ENCODE peak calls at places on chromosomes 12 and 14, in six cellular contexts. One of them, this sample, is unnamed.

GRCh38 chr12:46187023-46187422 is 81.8 kb downstream of the SLC38A1 start:
- DNase-seq in ovary: no peak
- DNase-seq in CD8-positive, alpha-beta T cell: no peak
- DNase-seq in cardiac fibroblast: peak
- DNase-seq in AG09309: peak
- DNase-seq in WTC11: no peak
- DNase-seq in this sample: no peak

GRCh38 chr14:55446127-55446736 is 5.8 kb upstream of the TBPL2 start:
- DNase-seq in ovary: peak
- DNase-seq in CD8-positive, alpha-beta T cell: peak
- DNase-seq in cardiac fibroblast: peak
- DNase-seq in AG09309: peak
- DNase-seq in WTC11: peak
- DNase-seq in this sample: no peak

GRCh38 chr12:93245543-93245942 is 132.2 kb upstream of the NUDT4 start:
- DNase-seq in ovary: no peak
- DNase-seq in CD8-positive, alpha-beta T cell: peak
- DNase-seq in cardiac fibroblast: no peak
- DNase-seq in AG09309: no peak
- DNase-seq in WTC11: no peak
- DNase-seq in this sample: no peak

GRCh38 chr12:89825591-89826449 is 117.2 kb upstream of the ATP2B1 start:
- DNase-seq in ovary: no peak
- DNase-seq in CD8-positive, alpha-beta T cell: no peak
- DNase-seq in cardiac fibroblast: peak
- DNase-seq in AG09309: no peak
- DNase-seq in WTC11: no peak
- DNase-seq in this sample: no peak

GRCh38 chr14:32366256-32366655 is 37.2 kb downstream of the AKAP6 start:
- DNase-seq in ovary: no peak
- DNase-seq in CD8-positive, alpha-beta T cell: no peak
- DNase-seq in cardiac fibroblast: peak
- DNase-seq in AG09309: no peak
- DNase-seq in WTC11: no peak
- DNase-seq in this sample: no peak

GRCh38 chr14:64914237-64914971 is at the start of gene CHURC1:
- DNase-seq in ovary: peak
- DNase-seq in CD8-positive, alpha-beta T cell: peak
- DNase-seq in cardiac fibroblast: peak
- DNase-seq in AG09309: peak
- DNase-seq in WTC11: peak
- DNase-seq in this sample: peak

GRCh38 chr14:89349196-89350008 is 67.6 kb downstream of the FOXN3 start:
- DNase-seq in ovary: peak
- DNase-seq in CD8-positive, alpha-beta T cell: no peak
- DNase-seq in cardiac fibroblast: peak
- DNase-seq in AG09309: no peak
- DNase-seq in WTC11: peak
- DNase-seq in this sample: no peak

GRCh38 chr12:52215587-52216031 is 17.4 kb upstream of the KRT7 start:
- DNase-seq in ovary: no peak
- DNase-seq in CD8-positive, alpha-beta T cell: no peak
- DNase-seq in cardiac fibroblast: no peak
- DNase-seq in AG09309: no peak
- DNase-seq in WTC11: no peak
- DNase-seq in this sample: no peak

GRCh38 chr14:42047421-42048045 is 440.9 kb downstream of the LRFN5 start:
- DNase-seq in ovary: no peak
- DNase-seq in CD8-positive, alpha-beta T cell: no peak
- DNase-seq in cardiac fibroblast: peak
- DNase-seq in AG09309: no peak
- DNase-seq in WTC11: no peak
- DNase-seq in this sample: no peak

GRCh38 chr14:103143535-103143934 is 20.3 kb downstream of the TNFAIP2 start:
- DNase-seq in ovary: no peak
- DNase-seq in CD8-positive, alpha-beta T cell: no peak
- DNase-seq in cardiac fibroblast: peak
- DNase-seq in AG09309: no peak
- DNase-seq in WTC11: no peak
- DNase-seq in this sample: no peak

GRCh38 chr12:53726342-53726741 is 910 bp downstream of the CALCOCO1 start:
- DNase-seq in ovary: no peak
- DNase-seq in CD8-positive, alpha-beta T cell: no peak
- DNase-seq in cardiac fibroblast: no peak
- DNase-seq in AG09309: no peak
- DNase-seq in WTC11: no peak
- DNase-seq in this sample: no peak

GRCh38 chr12:30145351-30146017 is 361.7 kb upstream of the TMTC1 start:
- DNase-seq in ovary: no peak
- DNase-seq in CD8-positive, alpha-beta T cell: no peak
- DNase-seq in cardiac fibroblast: no peak
- DNase-seq in AG09309: no peak
- DNase-seq in WTC11: no peak
- DNase-seq in this sample: no peak

GRCh38 chr12:108778053-108778452 is 46.7 kb upstream of the CORO1C start:
- DNase-seq in ovary: no peak
- DNase-seq in CD8-positive, alpha-beta T cell: no peak
- DNase-seq in cardiac fibroblast: no peak
- DNase-seq in AG09309: no peak
- DNase-seq in WTC11: no peak
- DNase-seq in this sample: no peak

GRCh38 chr12:118448341-118448740 is 72.0 kb downstream of the SUDS3 start:
- DNase-seq in ovary: no peak
- DNase-seq in CD8-positive, alpha-beta T cell: no peak
- DNase-seq in cardiac fibroblast: no peak
- DNase-seq in AG09309: no peak
- DNase-seq in WTC11: no peak
- DNase-seq in this sample: no peak

GRCh38 chr14:103028772-103029171 is 28.6 kb downstream of the CDC42BPB start:
- DNase-seq in ovary: no peak
- DNase-seq in CD8-positive, alpha-beta T cell: no peak
- DNase-seq in cardiac fibroblast: no peak
- DNase-seq in AG09309: no peak
- DNase-seq in WTC11: no peak
- DNase-seq in this sample: no peak

GRCh38 chr12:53495903-53496751 is 3.1 kb downstream of the MAP3K12 start:
- DNase-seq in ovary: peak
- DNase-seq in CD8-positive, alpha-beta T cell: no peak
- DNase-seq in cardiac fibroblast: peak
- DNase-seq in AG09309: no peak
- DNase-seq in WTC11: peak
- DNase-seq in this sample: no peak

GRCh38 chr12:90260136-90260535 is 551.5 kb upstream of the ATP2B1 start:
- DNase-seq in ovary: no peak
- DNase-seq in CD8-positive, alpha-beta T cell: no peak
- DNase-seq in cardiac fibroblast: no peak
- DNase-seq in AG09309: no peak
- DNase-seq in WTC11: no peak
- DNase-seq in this sample: no peak

GRCh38 chr14:91708795-91709194 is 23.1 kb downstream of the CATSPERB start:
- DNase-seq in ovary: no peak
- DNase-seq in CD8-positive, alpha-beta T cell: no peak
- DNase-seq in cardiac fibroblast: no peak
- DNase-seq in AG09309: no peak
- DNase-seq in WTC11: no peak
- DNase-seq in this sample: no peak
- TF ChIP-seq CTCF in ovary: no peak
- TF ChIP-seq CTCF in CD8-positive, alpha-beta T cell: no peak
- TF ChIP-seq CTCF in cardiac fibroblast: no peak
- TF ChIP-seq CTCF in AG09309: no peak
- TF ChIP-seq CTCF in WTC11: no peak
- TF ChIP-seq CTCF in this sample: no peak

DNA sequence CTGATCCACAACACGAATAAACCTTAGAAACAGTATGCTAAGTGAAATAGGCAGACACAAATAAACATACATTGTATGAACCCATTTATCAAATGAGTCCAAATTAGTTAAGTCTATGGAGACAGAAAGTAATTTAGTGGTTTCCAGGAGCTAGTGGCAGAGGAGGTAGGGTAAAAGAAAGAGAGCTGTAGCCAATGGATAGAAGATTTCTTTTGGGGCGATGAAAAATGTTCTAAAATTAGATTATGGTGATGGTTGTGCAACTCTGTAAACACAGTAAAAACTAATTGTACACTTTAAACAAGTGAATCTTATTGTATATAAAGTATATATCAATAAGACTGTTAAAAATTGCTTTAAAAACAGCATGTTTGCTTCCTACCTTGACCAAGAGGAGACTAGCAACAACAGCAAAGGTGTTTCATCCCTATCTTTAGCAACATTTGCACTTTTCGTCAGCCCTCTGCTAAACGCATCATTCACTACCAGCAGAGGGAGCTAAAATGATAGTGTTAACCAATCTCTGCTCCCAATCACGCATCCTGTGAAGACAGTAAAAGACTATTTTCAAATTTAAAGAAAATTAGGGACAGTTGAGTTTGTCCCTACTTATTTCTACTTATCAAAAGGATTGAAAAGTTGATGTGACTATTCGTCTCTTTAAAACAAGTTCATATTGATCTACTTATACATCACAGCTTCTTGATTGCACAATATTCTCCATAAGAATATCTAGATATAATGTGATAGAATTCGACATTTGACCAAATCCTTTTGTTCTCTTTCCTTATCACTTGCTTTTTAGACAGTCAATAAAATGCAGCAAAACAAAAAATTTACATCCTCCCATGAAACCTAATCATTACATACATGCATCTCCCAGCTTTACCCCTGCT is 24.0 kb upstream of the LGR5 start:
- DNase-seq in ovary: no peak
- DNase-seq in CD8-positive, alpha-beta T cell: no peak
- DNase-seq in cardiac fibroblast: peak
- DNase-seq in AG09309: no peak
- DNase-seq in WTC11: no peak
- DNase-seq in this sample: no peak
- TF ChIP-seq CTCF in ovary: peak
- TF ChIP-seq CTCF in CD8-positive, alpha-beta T cell: peak
- TF ChIP-seq CTCF in cardiac fibroblast: peak
- TF ChIP-seq CTCF in AG09309: peak
- TF ChIP-seq CTCF in WTC11: peak
- TF ChIP-seq CTCF in this sample: peak

DNA sequence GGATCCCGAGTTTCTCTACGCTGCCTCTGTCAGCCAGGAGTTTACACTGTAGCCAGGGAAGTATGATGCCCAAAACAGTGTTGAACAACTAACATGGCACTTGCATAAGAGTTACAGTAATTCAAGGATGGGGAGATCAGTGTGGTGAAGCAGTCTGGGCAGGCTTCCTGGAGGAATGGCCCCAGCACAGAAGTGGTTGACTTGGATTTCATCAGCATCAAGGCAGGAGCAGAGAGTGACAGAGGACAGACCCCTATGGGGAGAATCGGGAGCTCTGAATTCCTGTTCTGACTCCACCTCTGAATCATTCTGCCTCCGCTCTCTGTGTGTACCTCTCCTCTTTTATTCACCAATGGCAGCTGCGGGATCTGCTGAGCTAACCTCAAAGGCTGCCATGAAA is 124.5 kb downstream of the KCNA5 start:
- DNase-seq in ovary: no peak
- DNase-seq in CD8-positive, alpha-beta T cell: no peak
- DNase-seq in cardiac fibroblast: no peak
- DNase-seq in AG09309: no peak
- DNase-seq in WTC11: no peak
- DNase-seq in this sample: no peak
- TF ChIP-seq CTCF in ovary: no peak
- TF ChIP-seq CTCF in CD8-positive, alpha-beta T cell: no peak
- TF ChIP-seq CTCF in cardiac fibroblast: no peak
- TF ChIP-seq CTCF in AG09309: no peak
- TF ChIP-seq CTCF in WTC11: no peak
- TF ChIP-seq CTCF in this sample: no peak

GRCh38 chr12:27133022-27133590 is 50.7 kb upstream of the C12orf71 start:
- DNase-seq in ovary: no peak
- DNase-seq in CD8-positive, alpha-beta T cell: no peak
- DNase-seq in cardiac fibroblast: no peak
- DNase-seq in AG09309: no peak
- DNase-seq in WTC11: no peak
- DNase-seq in this sample: no peak
- TF ChIP-seq CTCF in ovary: no peak
- TF ChIP-seq CTCF in CD8-positive, alpha-beta T cell: no peak
- TF ChIP-seq CTCF in cardiac fibroblast: no peak
- TF ChIP-seq CTCF in AG09309: no peak
- TF ChIP-seq CTCF in WTC11: no peak
- TF ChIP-seq CTCF in this sample: no peak

GRCh38 chr12:43676183-43676813 is 82.3 kb downstream of the PUS7L start:
- DNase-seq in ovary: no peak
- DNase-seq in CD8-positive, alpha-beta T cell: no peak
- DNase-seq in cardiac fibroblast: peak
- DNase-seq in AG09309: no peak
- DNase-seq in WTC11: peak
- DNase-seq in this sample: no peak
- TF ChIP-seq CTCF in ovary: no peak
- TF ChIP-seq CTCF in CD8-positive, alpha-beta T cell: peak
- TF ChIP-seq CTCF in cardiac fibroblast: peak
- TF ChIP-seq CTCF in AG09309: peak
- TF ChIP-seq CTCF in WTC11: peak
- TF ChIP-seq CTCF in this sample: peak

DNA sequence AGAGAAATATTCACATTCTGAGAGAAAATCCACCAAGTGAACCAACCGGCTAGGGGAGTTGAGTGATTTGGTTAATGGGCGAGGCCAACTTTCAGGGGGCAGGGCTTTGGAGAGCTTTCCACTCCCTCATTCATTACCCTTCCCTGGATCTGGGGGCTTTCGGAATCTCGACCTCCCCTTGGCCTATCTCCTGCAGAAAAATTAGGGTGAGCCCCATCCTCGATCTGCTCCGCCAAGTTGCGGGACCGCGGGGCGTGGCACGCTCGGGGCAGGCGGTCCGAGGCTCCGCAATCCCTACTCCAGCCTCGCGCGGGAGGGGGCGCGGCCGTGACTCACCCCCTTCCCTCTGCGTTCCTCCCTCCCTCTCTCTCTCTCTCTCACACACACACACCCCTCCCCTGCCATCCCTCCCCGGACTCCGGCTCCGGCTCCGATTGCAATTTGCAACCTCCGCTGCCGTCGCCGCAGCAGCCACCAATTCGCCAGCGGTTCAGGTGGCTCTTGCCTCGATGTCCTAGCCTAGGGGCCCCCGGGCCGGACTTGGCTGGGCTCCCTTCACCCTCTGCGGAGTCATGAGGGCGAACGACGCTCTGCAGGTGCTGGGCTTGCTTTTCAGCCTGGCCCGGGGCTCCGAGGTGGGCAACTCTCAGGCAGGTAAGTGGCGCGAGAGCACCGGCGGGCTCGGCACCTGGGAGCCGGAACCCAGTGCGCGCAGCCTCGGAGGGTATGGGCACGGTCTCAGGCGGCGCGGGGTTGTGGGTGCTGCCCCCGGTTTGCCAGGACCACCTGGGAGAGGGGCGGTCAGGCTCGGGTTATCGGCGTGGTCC is at the start of gene ERBB3:
- DNase-seq in ovary: peak
- DNase-seq in CD8-positive, alpha-beta T cell: peak
- DNase-seq in cardiac fibroblast: peak
- DNase-seq in AG09309: peak
- DNase-seq in WTC11: peak
- DNase-seq in this sample: peak
- TF ChIP-seq CTCF in ovary: peak
- TF ChIP-seq CTCF in CD8-positive, alpha-beta T cell: no peak
- TF ChIP-seq CTCF in cardiac fibroblast: peak
- TF ChIP-seq CTCF in AG09309: no peak
- TF ChIP-seq CTCF in WTC11: no peak
- TF ChIP-seq CTCF in this sample: no peak

This sample was measured in CD14-positive monocyte.